ENCODE peak calls at places on chromosomes 13 and 19, in six cellular contexts. B, J, T, E, W and Z are unnamed samples.

GRCh38 chr19:1882089-1882785 is 3.1 kb downstream of the ABHD17A start:
- DNase-seq in J (no peak), T (peak), E (no peak), W (no peak), B (no peak), Z (no peak)

GRCh38 chr13:30731658-30732390 is 3.5 kb upstream of the ALOX5AP start:
- DNase-seq in T (no peak), B (no peak), E (no peak), W (no peak), J (no peak), Z (no peak)

GRCh38 chr19:46221981-46222610 is 7.4 kb upstream of the IGFL1 start:
- DNase-seq in E (peak), T (no peak), B (no peak), W (no peak), J (peak), Z (peak)

GRCh38 chr13:48302920-48303330 is 626 bp upstream of the RB1 start:
- DNase-seq in W (no peak), B (no peak), E (peak), J (no peak), T (no peak), Z (no peak)

GRCh38 chr13:110116072-110116487 is 190.9 kb downstream of the COL4A1 start:
- DNase-seq in T (peak), B (peak), J (no peak), E (peak), W (peak), Z (peak)

GRCh38 chr19:7870571-7871279 is 3.5 kb downstream of the PRR36 start:
- DNase-seq in E (peak), J (peak), W (peak), B (peak), T (no peak), Z (peak)

GRCh38 chr19:19261350-19262189 is 11.5 kb downstream of the TM6SF2 start:
- DNase-seq in T (no peak), B (peak), W (no peak), J (no peak), E (no peak), Z (no peak)

GRCh38 chr13:107590556-107590955 is 624.8 kb downstream of the LIG4 start:
- DNase-seq in T (no peak), E (no peak), W (no peak), J (no peak), B (no peak), Z (no peak)

GRCh38 chr19:19384486-19384885 is 21.0 kb upstream of the GATAD2A start:
- DNase-seq in W (no peak), T (no peak), E (no peak), B (no peak), J (no peak), Z (no peak)

GRCh38 chr19:6580313-6580712 is 10.6 kb downstream of the CD70 start:
- DNase-seq in B (no peak), J (no peak), W (no peak), E (peak), T (no peak), Z (peak)

GRCh38 chr13:21014666-21015170 is 46.7 kb downstream of the LATS2 start:
- DNase-seq in J (no peak), B (no peak), T (no peak), E (peak), W (no peak), Z (peak)

GRCh38 chr13:102487330-102487729 is 85.5 kb upstream of the FGF14 start:
- DNase-seq in T (no peak), J (no peak), W (no peak), B (peak), E (no peak), Z (no peak)

GRCh38 chr19:1608414-1609391 is 3.4 kb upstream of the UQCR11 start:
- DNase-seq in B (peak), W (no peak), J (no peak), T (peak), E (no peak), Z (peak)

GRCh38 chr13:44219808-44220544 is 153.6 kb upstream of the SERP2 start:
- DNase-seq in W (no peak), T (no peak), J (no peak), B (no peak), E (peak), Z (peak)

GRCh38 chr13:28558126-28558525 is 63.2 kb upstream of the FLT1 start:
- DNase-seq in B (no peak), E (peak), T (no peak), W (no peak), J (no peak), Z (no peak)

GRCh38 chr13:110448677-110449076 is 112.8 kb downstream of the RAB20 start:
- DNase-seq in J (peak), W (no peak), T (no peak), E (no peak), B (no peak), Z (no peak)

GRCh38 chr19:10643968-10644290 is 10.2 kb upstream of the ILF3 start:
- DNase-seq in W (no peak), B (no peak), E (no peak), J (no peak), T (no peak), Z (no peak)

GRCh38 chr13:77860621-77861020 is 58.0 kb downstream of the EDNRB start:
- DNase-seq in B (no peak), E (peak), J (no peak), T (no peak), W (no peak), Z (peak)

GRCh38 chr13:98253526-98253925 is 76.5 kb upstream of the RNF113B start:
- DNase-seq in W (no peak), T (no peak), J (no peak), E (no peak), B (no peak), Z (no peak)